ENCODE peak calls at places on chromosomes 13 and 19, in five cellular contexts. One of them, this sample, is unnamed.

GRCh38 chr19:35851213-35852028 is 883 bp downstream of the NPHS1 start:
- DNase-seq in PC-3: no peak
- DNase-seq in ascending aorta: no peak
- DNase-seq in RWPE1: no peak
- DNase-seq in activated B cell treated with CpG ODN at 0.5 μM for 24 hours: no peak
- DNase-seq in this sample: no peak

GRCh38 chr13:48043789-48044503 is 6.4 kb downstream of the NUDT15 start:
- DNase-seq in activated B cell treated with CpG ODN at 0.5 μM for 24 hours: no peak
- DNase-seq in RWPE1: no peak
- DNase-seq in PC-3: peak; percentile 37
- DNase-seq in ascending aorta: no peak
- DNase-seq in this sample: no peak

GRCh38 chr13:53015971-53016370 is 12.6 kb upstream of the OLFM4 start:
- DNase-seq in activated B cell treated with CpG ODN at 0.5 μM for 24 hours: no peak
- DNase-seq in RWPE1: no peak
- DNase-seq in ascending aorta: no peak
- DNase-seq in PC-3: no peak
- DNase-seq in this sample: no peak

GRCh38 chr13:97185291-97185690 is 36.8 kb upstream of the MBNL2 start:
- DNase-seq in ascending aorta: no peak
- DNase-seq in RWPE1: no peak
- DNase-seq in activated B cell treated with CpG ODN at 0.5 μM for 24 hours: no peak
- DNase-seq in PC-3: no peak
- DNase-seq in this sample: no peak

GRCh38 chr13:50456111-50456510 is 387.4 kb downstream of the DLEU7 start:
- DNase-seq in activated B cell treated with CpG ODN at 0.5 μM for 24 hours: no peak
- DNase-seq in ascending aorta: no peak
- DNase-seq in RWPE1: no peak
- DNase-seq in PC-3: no peak
- DNase-seq in this sample: no peak

GRCh38 chr13:112065867-112066623 is 904 bp upstream of the SOX1 start:
- DNase-seq in ascending aorta: no peak
- DNase-seq in activated B cell treated with CpG ODN at 0.5 μM for 24 hours: no peak
- DNase-seq in RWPE1: no peak
- DNase-seq in PC-3: no peak
- DNase-seq in this sample: no peak

GRCh38 chr19:49677232-49677881 is at the start of gene PRMT1:
- DNase-seq in PC-3: peak; percentile 47
- DNase-seq in RWPE1: no peak
- DNase-seq in activated B cell treated with CpG ODN at 0.5 μM for 24 hours: peak; percentile 71
- DNase-seq in ascending aorta: no peak
- DNase-seq in this sample: no peak

GRCh38 chr13:106619688-106620555 is 52.0 kb upstream of the ARGLU1 start:
- DNase-seq in PC-3: peak; percentile 49
- DNase-seq in activated B cell treated with CpG ODN at 0.5 μM for 24 hours: no peak
- DNase-seq in RWPE1: peak; percentile 78
- DNase-seq in ascending aorta: no peak
- DNase-seq in this sample: peak; percentile 53

GRCh38 chr13:99215466-99215865 is 14.8 kb downstream of the UBAC2 start:
- DNase-seq in ascending aorta: no peak
- DNase-seq in PC-3: no peak
- DNase-seq in activated B cell treated with CpG ODN at 0.5 μM for 24 hours: no peak
- DNase-seq in RWPE1: no peak
- DNase-seq in this sample: no peak

GRCh38 chr19:1125601-1126533 is 22.1 kb downstream of the GPX4 start:
- DNase-seq in RWPE1: no peak
- DNase-seq in ascending aorta: no peak
- DNase-seq in PC-3: peak; percentile 12
- DNase-seq in activated B cell treated with CpG ODN at 0.5 μM for 24 hours: no peak
- DNase-seq in this sample: no peak

GRCh38 chr19:45069056-45069455 is 7.2 kb downstream of the ZNF296 start:
- DNase-seq in activated B cell treated with CpG ODN at 0.5 μM for 24 hours: no peak
- DNase-seq in RWPE1: peak; percentile 73
- DNase-seq in ascending aorta: no peak
- DNase-seq in PC-3: peak; percentile 24
- DNase-seq in this sample: no peak

GRCh38 chr13:113298001-113298945 is 1.2 kb downstream of the LAMP1 start:
- DNase-seq in activated B cell treated with CpG ODN at 0.5 μM for 24 hours: no peak
- DNase-seq in PC-3: peak; percentile 8
- DNase-seq in ascending aorta: no peak
- DNase-seq in RWPE1: no peak
- DNase-seq in this sample: no peak

GRCh38 chr13:106467406-106468122 is 67.9 kb downstream of the EFNB2 start:
- DNase-seq in activated B cell treated with CpG ODN at 0.5 μM for 24 hours: no peak
- DNase-seq in PC-3: no peak
- DNase-seq in ascending aorta: no peak
- DNase-seq in RWPE1: no peak
- DNase-seq in this sample: no peak

GRCh38 chr13:110201114-110201513 is 105.8 kb downstream of the COL4A1 start:
- DNase-seq in activated B cell treated with CpG ODN at 0.5 μM for 24 hours: no peak
- DNase-seq in PC-3: no peak
- DNase-seq in RWPE1: no peak
- DNase-seq in ascending aorta: no peak
- DNase-seq in this sample: no peak

GRCh38 chr19:49773663-49774305 is 7.0 kb downstream of the AP2A1 start:
- DNase-seq in activated B cell treated with CpG ODN at 0.5 μM for 24 hours: no peak
- DNase-seq in RWPE1: no peak
- DNase-seq in ascending aorta: no peak
- DNase-seq in PC-3: no peak
- DNase-seq in this sample: no peak

GRCh38 chr19:33477781-33478180 is 43.8 kb downstream of the PEPD start:
- DNase-seq in ascending aorta: no peak
- DNase-seq in RWPE1: no peak
- DNase-seq in PC-3: peak; percentile 14
- DNase-seq in activated B cell treated with CpG ODN at 0.5 μM for 24 hours: no peak
- DNase-seq in this sample: no peak

GRCh38 chr13:41652735-41653361 is 195.5 kb downstream of the RGCC start:
- DNase-seq in activated B cell treated with CpG ODN at 0.5 μM for 24 hours: no peak
- DNase-seq in ascending aorta: no peak
- DNase-seq in PC-3: peak; percentile 60
- DNase-seq in RWPE1: peak; percentile 41
- DNase-seq in this sample: peak; percentile 51

GRCh38 chr19:7833225-7834156 is 3.5 kb downstream of the EVI5L start:
- DNase-seq in RWPE1: peak; percentile 91
- DNase-seq in ascending aorta: no peak
- DNase-seq in PC-3: peak; percentile 90
- DNase-seq in activated B cell treated with CpG ODN at 0.5 μM for 24 hours: no peak
- DNase-seq in this sample: no peak

GRCh38 chr19:543912-544608 is at the start of gene GZMM:
- DNase-seq in activated B cell treated with CpG ODN at 0.5 μM for 24 hours: no peak
- DNase-seq in RWPE1: no peak
- DNase-seq in PC-3: no peak
- DNase-seq in ascending aorta: no peak
- DNase-seq in this sample: peak; percentile 47

GRCh38 chr13:45747071-45747470 is 45.0 kb downstream of the CBY2 start:
- DNase-seq in ascending aorta: no peak
- DNase-seq in PC-3: no peak
- DNase-seq in RWPE1: no peak
- DNase-seq in activated B cell treated with CpG ODN at 0.5 μM for 24 hours: no peak
- DNase-seq in this sample: no peak

DNA sequence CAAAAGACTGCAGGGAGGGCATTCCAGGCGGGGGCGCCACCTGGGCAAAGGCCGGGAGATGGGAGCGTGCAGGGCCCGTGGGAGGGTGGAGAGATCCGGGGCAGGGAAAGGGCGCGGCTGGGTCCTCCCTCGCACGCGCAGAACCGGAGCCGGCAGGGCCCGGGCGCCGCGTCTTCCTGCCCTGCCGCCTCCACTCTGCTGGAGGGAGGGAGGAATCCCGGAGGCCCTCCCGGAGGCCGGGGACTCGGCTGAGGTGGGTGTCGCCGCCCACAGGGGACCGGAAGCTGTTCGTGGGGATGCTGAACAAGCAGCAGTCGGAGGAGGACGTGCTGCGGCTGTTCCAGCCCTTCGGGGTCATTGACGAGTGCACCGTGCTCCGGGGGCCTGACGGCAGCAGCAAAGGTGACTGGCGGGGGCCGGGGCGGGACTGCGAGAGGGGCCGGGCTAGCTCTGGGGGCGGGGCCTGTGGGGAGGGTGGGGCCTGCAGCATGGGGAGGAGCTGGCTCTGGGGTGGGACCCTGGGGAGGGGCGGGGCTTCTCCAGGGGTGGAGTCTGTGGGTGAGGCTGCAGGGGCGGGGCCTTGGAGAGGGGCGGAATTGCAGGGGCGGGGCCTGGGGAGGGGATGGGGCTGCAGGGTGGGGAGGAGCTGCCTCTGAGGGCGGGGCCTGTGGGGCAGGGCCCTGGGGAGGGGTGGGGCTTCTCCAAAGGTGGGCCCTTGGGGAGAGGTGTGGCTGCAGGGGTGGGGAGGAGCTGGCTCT is 51.3 kb downstream of the CELF5 start:
- DNase-seq in ascending aorta: peak; percentile 70
- DNase-seq in PC-3: peak; percentile 88
- DNase-seq in RWPE1: peak; percentile 98
- DNase-seq in activated B cell treated with CpG ODN at 0.5 μM for 24 hours: peak; percentile 49
- DNase-seq in this sample: peak; percentile 99
- TF ChIP-seq CTCF in ascending aorta: peak; percentile 18
- TF ChIP-seq CTCF in PC-3: peak; percentile 33
- TF ChIP-seq CTCF in RWPE1: peak; percentile 76
- TF ChIP-seq CTCF in activated B cell treated with CpG ODN at 0.5 μM for 24 hours: no peak
- TF ChIP-seq CTCF in this sample: no peak

DNA sequence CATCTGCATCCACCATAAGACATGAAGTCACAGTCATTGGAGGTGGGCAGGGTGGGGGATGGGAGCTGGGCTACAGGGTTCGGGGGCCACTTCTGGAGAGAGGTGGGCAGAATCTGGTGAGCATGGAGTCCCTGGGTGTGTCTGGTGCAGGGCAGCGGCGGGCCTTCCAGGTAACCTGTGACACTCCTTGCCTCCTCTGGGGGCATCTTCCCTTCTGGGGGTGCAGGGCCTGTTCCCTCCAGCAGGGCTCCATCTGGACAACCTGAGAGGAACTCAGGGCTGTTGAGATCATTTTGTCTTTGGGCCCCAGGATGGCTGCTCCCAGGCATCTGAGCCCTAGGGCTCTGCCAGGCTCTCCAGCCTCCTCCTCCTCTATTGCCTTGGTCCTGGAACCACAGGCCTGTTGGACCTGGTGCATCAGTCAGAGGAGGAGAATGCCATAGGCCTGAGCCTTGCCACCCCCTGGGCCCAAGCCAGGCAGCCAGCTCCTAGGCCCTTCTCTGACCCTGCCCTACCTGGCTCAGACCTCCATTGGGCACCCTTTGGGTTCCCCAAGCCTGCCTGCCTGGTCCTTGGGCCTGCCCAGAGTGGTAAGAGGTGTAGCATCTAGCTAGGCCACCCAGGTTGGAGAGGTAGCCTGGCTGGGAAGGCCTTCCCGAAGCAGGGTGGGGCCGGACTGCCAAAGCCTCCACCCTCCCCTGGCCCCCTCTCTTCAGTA is 13.4 kb downstream of the LYL1 start:
- DNase-seq in RWPE1: peak; percentile 51
- DNase-seq in ascending aorta: peak; percentile 68
- DNase-seq in PC-3: peak; percentile 43
- DNase-seq in activated B cell treated with CpG ODN at 0.5 μM for 24 hours: no peak
- DNase-seq in this sample: no peak
- TF ChIP-seq CTCF in RWPE1: no peak
- TF ChIP-seq CTCF in ascending aorta: peak; percentile 29
- TF ChIP-seq CTCF in PC-3: peak; percentile 54
- TF ChIP-seq CTCF in activated B cell treated with CpG ODN at 0.5 μM for 24 hours: no peak
- TF ChIP-seq CTCF in this sample: no peak

DNA sequence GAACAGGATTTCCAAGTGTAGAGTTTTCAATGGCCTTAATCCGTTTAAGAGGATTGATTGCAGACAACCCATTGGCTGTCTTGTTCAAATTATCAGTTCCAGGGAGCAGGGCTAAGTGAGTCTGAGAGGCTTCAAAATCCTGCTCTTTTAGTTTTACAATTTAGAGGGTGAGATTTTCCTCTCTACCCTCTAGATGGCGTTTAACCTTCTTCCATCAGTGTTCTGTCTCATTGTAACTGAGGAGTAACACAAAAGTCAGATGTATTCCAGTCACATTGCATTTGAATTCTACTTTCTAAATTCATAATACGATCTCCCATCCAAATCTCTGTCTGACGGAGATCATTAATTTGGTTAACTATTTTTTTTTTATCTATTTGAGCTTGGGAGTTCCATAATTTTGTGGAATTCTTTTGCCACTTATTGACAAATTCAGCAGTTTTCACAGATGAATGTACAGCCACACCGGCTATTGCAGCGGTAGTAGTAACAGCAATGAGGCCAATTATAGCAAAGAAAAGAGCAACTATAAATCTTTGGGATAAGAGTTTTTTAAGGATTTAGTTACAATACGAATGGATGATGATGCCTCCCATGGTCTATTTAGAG is 7.8 kb upstream of the C19orf84 start:
- DNase-seq in activated B cell treated with CpG ODN at 0.5 μM for 24 hours: no peak
- DNase-seq in ascending aorta: no peak
- DNase-seq in PC-3: peak; percentile 59
- DNase-seq in RWPE1: peak; percentile 29
- DNase-seq in this sample: no peak
- TF ChIP-seq CTCF in activated B cell treated with CpG ODN at 0.5 μM for 24 hours: no peak
- TF ChIP-seq CTCF in ascending aorta: peak; percentile 52
- TF ChIP-seq CTCF in PC-3: peak; percentile 81
- TF ChIP-seq CTCF in RWPE1: peak; percentile 74
- TF ChIP-seq CTCF in this sample: peak; percentile 44

DNA sequence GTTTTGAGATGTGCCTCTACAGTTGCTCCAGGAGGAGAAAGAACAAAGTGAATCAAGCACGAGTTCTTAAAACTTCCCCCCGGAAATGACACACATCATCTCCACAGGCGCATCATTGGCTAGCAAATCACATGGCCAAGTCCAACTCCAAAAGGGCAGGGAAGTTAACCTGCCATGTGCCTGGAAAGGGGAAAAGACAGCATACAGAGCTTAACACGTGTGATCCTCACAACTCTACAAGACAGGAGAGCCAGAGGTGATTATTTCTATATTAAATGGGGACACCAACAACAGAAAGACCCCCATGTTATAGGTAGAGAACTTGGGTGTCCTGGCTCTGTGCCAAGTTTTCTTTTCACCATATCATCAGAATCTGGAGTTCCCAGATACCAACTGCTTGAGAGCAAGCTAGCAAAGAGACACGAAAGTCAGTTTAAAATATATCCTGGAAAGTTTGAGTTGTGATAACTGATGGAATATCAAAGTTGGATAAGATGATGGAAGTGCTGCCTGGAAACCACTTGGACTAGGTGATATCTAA is 871.1 kb downstream of the UQCRFS1 start:
- DNase-seq in RWPE1: no peak
- DNase-seq in ascending aorta: no peak
- DNase-seq in activated B cell treated with CpG ODN at 0.5 μM for 24 hours: no peak
- DNase-seq in PC-3: no peak
- DNase-seq in this sample: no peak
- TF ChIP-seq CTCF in RWPE1: no peak
- TF ChIP-seq CTCF in ascending aorta: no peak
- TF ChIP-seq CTCF in activated B cell treated with CpG ODN at 0.5 μM for 24 hours: no peak
- TF ChIP-seq CTCF in PC-3: no peak
- TF ChIP-seq CTCF in this sample: no peak